ENCODE peak calls at places on chromosomes 5 and 9, in seven cellular contexts. E, T, I, B, U, Z and F are unnamed samples.

GRCh38 chr5:159316519-159317383 is 13.5 kb downstream of the IL12B start:
- DNase-seq in I (peak; percentile 52), B (peak; percentile 79), E (peak; percentile 40), Z (peak; percentile 41), U (no peak), T (peak; percentile 23), F (peak; percentile 41)

GRCh38 chr5:53603009-53603687 is 42.7 kb downstream of the NDUFS4 start:
- DNase-seq in B (no peak), I (no peak), U (no peak), E (no peak), T (no peak), Z (no peak), F (no peak)

GRCh38 chr9:69178583-69179011 is 4.5 kb downstream of the TJP2 start:
- DNase-seq in T (no peak), U (no peak), E (peak; percentile 93), Z (no peak), B (peak; percentile 49), I (no peak), F (no peak)

GRCh38 chr5:139061274-139061673 is 136.9 kb downstream of the SIL1 start:
- DNase-seq in E (peak; percentile 10), B (no peak), U (peak; percentile 75), T (no peak), Z (peak; percentile 65), I (peak; percentile 76), F (no peak)

GRCh38 chr5:53337827-53338226 is 142.6 kb upstream of the FST start:
- DNase-seq in B (no peak), E (no peak), T (no peak), U (no peak), I (no peak), Z (no peak), F (no peak)

GRCh38 chr9:6552033-6552737 is 93.3 kb downstream of the GLDC start:
- DNase-seq in T (no peak), U (no peak), B (no peak), E (peak; percentile 29), Z (no peak), I (no peak), F (no peak)

GRCh38 chr5:67416133-67416937 is 219.7 kb upstream of the CD180 start:
- DNase-seq in E (no peak), U (no peak), I (no peak), T (no peak), B (no peak), Z (no peak), F (no peak)

GRCh38 chr5:612498-613424 is 621 bp downstream of the CEP72 start:
- DNase-seq in U (no peak), I (peak; percentile 20), B (peak; percentile 40), Z (peak; percentile 37), T (no peak), E (no peak), F (peak; percentile 19)

GRCh38 chr5:89255845-89256463 is 373.0 kb upstream of the MEF2C start:
- DNase-seq in E (no peak), U (no peak), T (no peak), I (no peak), Z (no peak), B (peak; percentile 67), F (no peak)

GRCh38 chr9:96603305-96604004 is 16.2 kb downstream of the CDC14B start:
- DNase-seq in U (no peak), E (no peak), T (no peak), Z (no peak), I (no peak), B (no peak), F (no peak)

GRCh38 chr9:100346836-100347235 is 5.9 kb downstream of the TEX10 start:
- DNase-seq in E (no peak), B (no peak), I (no peak), T (no peak), Z (no peak), U (no peak), F (no peak)

GRCh38 chr5:102762828-102763227 is 7.7 kb downstream of the PAM start:
- DNase-seq in I (no peak), T (no peak), E (no peak), B (no peak), Z (no peak), U (no peak), F (no peak)

GRCh38 chr9:138111607-138112006 is 234.0 kb downstream of the CACNA1B start:
- DNase-seq in Z (no peak), U (no peak), B (no peak), E (no peak), T (no peak), I (peak; percentile 7), F (no peak)

GRCh38 chr9:69554945-69555344 is 117.2 kb downstream of the APBA1 start:
- DNase-seq in Z (no peak), I (no peak), B (peak; percentile 6), U (no peak), T (peak; percentile 18), E (no peak), F (no peak)

GRCh38 chr9:90580576-90580975 is 62.0 kb downstream of the DIRAS2 start:
- DNase-seq in I (no peak), B (no peak), T (no peak), Z (no peak), E (no peak), U (no peak), F (no peak)

GRCh38 chr9:112784020-112784788 is 33.6 kb downstream of the SNX30 start:
- DNase-seq in E (no peak), U (no peak), T (no peak), I (no peak), B (no peak), Z (peak; percentile 28), F (no peak)

GRCh38 chr9:38047301-38048251 is 21.5 kb downstream of the SHB start:
- DNase-seq in T (no peak), B (peak; percentile 94), U (no peak), Z (peak; percentile 78), I (peak; percentile 75), E (peak; percentile 99), F (peak; percentile 76)

GRCh38 chr5:14266686-14267085 is 123.5 kb downstream of the TRIO start:
- DNase-seq in I (no peak), U (no peak), E (no peak), Z (no peak), B (no peak), T (no peak), F (no peak)

GRCh38 chr5:1019001-1019651 is 10.5 kb downstream of the NKD2 start:
- DNase-seq in T (no peak), U (no peak), I (no peak), Z (no peak), B (no peak), E (no peak), F (no peak)

GRCh38 chr5:106435185-106435584 is 1235.6 kb downstream of the EFNA5 start:
- DNase-seq in B (no peak), T (no peak), E (no peak), Z (no peak), U (no peak), I (no peak), F (no peak)

GRCh38 chr5:114412509-114413171 is 50.8 kb downstream of the KCNN2 start:
- DNase-seq in Z (no peak), U (no peak), E (no peak), I (no peak), T (no peak), B (no peak), F (no peak)

GRCh38 chr5:127957183-127957582 is 126.4 kb upstream of the SLC12A2 start:
- DNase-seq in I (no peak), B (peak; percentile 80), Z (no peak), U (peak; percentile 86), E (peak; percentile 10), T (no peak), F (peak; percentile 52)
- TF ChIP-seq EP300 in I (no peak), B (no peak), Z (no peak), U (no peak), E (no peak), T (no peak), F (no peak)

GRCh38 chr9:120792898-120793765 is at the start of gene FBXW2:
- DNase-seq in U (peak; percentile 95), Z (peak; percentile 95), B (peak; percentile 92), I (peak; percentile 93), T (peak; percentile 78), E (peak; percentile 87), F (peak; percentile 95)
- TF ChIP-seq POLR2A in U (peak; percentile 79), Z (peak; percentile 95), B (peak; percentile 96), I (peak; percentile 73), T (peak; percentile 69), E (peak; percentile 95), F (peak; percentile 95)

DNA sequence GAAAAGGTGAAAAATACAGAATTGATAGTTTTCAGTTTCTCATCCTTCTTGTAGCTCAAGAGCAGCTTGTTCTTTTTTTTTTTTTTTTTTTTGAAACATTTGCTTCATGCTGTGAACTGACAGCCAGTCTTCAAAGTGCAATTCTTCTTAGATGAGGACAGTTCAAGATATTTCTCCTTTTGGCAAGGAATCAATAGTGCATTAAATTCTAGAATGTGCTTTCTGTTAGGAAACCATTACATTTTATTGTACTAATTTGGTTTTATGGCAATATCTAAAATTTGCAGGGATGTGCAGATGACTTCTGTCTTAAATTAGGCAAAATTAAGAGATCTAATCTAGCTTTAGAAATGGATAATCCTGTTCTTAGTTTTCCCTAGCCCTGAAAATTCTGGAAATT is 969.3 kb upstream of the ACO1 start:
- DNase-seq in T (no peak), E (no peak), U (no peak), Z (no peak), I (no peak), B (no peak), F (no peak)
- TF ChIP-seq EP300 in T (no peak), E (no peak), U (no peak), Z (no peak), I (no peak), B (no peak), F (no peak)

DNA sequence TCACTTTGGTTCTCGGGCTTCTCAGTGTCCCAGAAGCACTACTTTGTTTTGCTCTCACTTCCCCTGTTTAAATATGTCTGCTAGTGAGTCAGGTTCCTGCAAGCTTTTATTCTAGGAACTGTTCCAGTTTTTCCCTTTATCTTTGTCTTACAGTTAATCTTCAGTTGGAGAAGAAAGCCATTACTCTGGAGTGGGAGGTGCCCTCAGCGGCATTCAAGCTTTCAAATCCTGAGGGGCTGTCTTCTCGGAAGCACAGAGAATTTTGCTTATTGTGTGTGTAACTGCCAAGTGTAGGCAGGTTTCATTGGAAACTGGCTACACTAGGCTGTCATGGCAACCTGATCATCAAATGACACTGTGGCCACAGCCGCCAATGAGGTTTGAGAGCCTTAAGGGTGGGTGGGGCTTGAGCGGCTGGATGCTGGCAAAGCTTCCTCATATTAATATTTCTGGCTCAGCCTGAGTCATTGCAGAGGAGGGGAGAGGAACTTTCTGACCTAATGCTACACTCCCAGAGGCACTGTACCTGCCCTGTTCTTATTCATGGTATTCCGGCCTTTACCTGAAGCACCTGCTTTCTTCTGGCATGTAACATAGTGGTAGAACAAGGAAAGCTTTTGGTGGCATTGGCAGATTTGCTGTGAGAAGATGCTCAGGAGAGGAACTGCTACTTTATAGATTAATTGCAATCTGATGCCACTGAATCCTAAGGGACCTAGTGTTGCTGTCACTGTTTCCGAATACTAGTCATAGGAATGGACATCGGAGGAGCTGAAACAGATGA is 26.3 kb downstream of the SLC25A25 start:
- DNase-seq in T (peak; percentile 93), Z (peak; percentile 94), E (no peak), B (peak; percentile 94), I (peak; percentile 92), U (peak; percentile 99), F (peak; percentile 88)
- TF ChIP-seq POLR2A in T (peak; percentile 29), Z (peak; percentile 68), E (no peak), B (no peak), I (no peak), U (peak; percentile 42), F (peak; percentile 41)